ENCODE peak calls at places on chromosomes 16 and 17, in seven cellular contexts. One of them, this sample, is unnamed.

GRCh38 chr16:9275816-9276354 is 184.4 kb downstream of the HAPSTR1 start:
- DNase-seq in sigmoid colon: no peak
- DNase-seq in Peyer's patch: no peak
- DNase-seq in OCI-LY7: no peak
- DNase-seq in ovary: no peak
- DNase-seq in adrenal gland: no peak
- DNase-seq in AG09309: no peak
- DNase-seq in this sample: no peak

GRCh38 chr17:29682054-29682453 is 59.3 kb upstream of the CORO6 start:
- DNase-seq in sigmoid colon: no peak
- DNase-seq in Peyer's patch: no peak
- DNase-seq in OCI-LY7: peak
- DNase-seq in ovary: no peak
- DNase-seq in adrenal gland: no peak
- DNase-seq in AG09309: no peak
- DNase-seq in this sample: peak

GRCh38 chr17:1174490-1174889 is 5.3 kb downstream of the ABR start:
- DNase-seq in sigmoid colon: no peak
- DNase-seq in Peyer's patch: no peak
- DNase-seq in OCI-LY7: no peak
- DNase-seq in ovary: no peak
- DNase-seq in adrenal gland: no peak
- DNase-seq in AG09309: no peak
- DNase-seq in this sample: no peak

GRCh38 chr17:78789663-78790181 is 7.6 kb upstream of the CYTH1 start:
- DNase-seq in sigmoid colon: peak
- DNase-seq in Peyer's patch: peak
- DNase-seq in OCI-LY7: no peak
- DNase-seq in ovary: peak
- DNase-seq in adrenal gland: peak
- DNase-seq in AG09309: peak
- DNase-seq in this sample: no peak

GRCh38 chr17:56284501-56284900 is 131.2 kb downstream of the ANKFN1 start:
- DNase-seq in sigmoid colon: no peak
- DNase-seq in Peyer's patch: no peak
- DNase-seq in OCI-LY7: no peak
- DNase-seq in ovary: no peak
- DNase-seq in adrenal gland: no peak
- DNase-seq in AG09309: no peak
- DNase-seq in this sample: no peak

GRCh38 chr16:28900601-28901000 is 22.3 kb downstream of the ATP2A1 start:
- DNase-seq in sigmoid colon: no peak
- DNase-seq in Peyer's patch: no peak
- DNase-seq in OCI-LY7: no peak
- DNase-seq in ovary: no peak
- DNase-seq in adrenal gland: no peak
- DNase-seq in AG09309: no peak
- DNase-seq in this sample: no peak

GRCh38 chr16:64159986-64160385 is 961.9 kb downstream of the CDH11 start:
- DNase-seq in sigmoid colon: no peak
- DNase-seq in Peyer's patch: no peak
- DNase-seq in OCI-LY7: no peak
- DNase-seq in ovary: no peak
- DNase-seq in adrenal gland: no peak
- DNase-seq in AG09309: no peak
- DNase-seq in this sample: no peak

GRCh38 chr17:48622857-48623256 is 3.3 kb downstream of the HOXB9 start:
- DNase-seq in sigmoid colon: no peak
- DNase-seq in Peyer's patch: no peak
- DNase-seq in OCI-LY7: no peak
- DNase-seq in ovary: no peak
- DNase-seq in adrenal gland: no peak
- DNase-seq in AG09309: no peak
- DNase-seq in this sample: no peak

DNA sequence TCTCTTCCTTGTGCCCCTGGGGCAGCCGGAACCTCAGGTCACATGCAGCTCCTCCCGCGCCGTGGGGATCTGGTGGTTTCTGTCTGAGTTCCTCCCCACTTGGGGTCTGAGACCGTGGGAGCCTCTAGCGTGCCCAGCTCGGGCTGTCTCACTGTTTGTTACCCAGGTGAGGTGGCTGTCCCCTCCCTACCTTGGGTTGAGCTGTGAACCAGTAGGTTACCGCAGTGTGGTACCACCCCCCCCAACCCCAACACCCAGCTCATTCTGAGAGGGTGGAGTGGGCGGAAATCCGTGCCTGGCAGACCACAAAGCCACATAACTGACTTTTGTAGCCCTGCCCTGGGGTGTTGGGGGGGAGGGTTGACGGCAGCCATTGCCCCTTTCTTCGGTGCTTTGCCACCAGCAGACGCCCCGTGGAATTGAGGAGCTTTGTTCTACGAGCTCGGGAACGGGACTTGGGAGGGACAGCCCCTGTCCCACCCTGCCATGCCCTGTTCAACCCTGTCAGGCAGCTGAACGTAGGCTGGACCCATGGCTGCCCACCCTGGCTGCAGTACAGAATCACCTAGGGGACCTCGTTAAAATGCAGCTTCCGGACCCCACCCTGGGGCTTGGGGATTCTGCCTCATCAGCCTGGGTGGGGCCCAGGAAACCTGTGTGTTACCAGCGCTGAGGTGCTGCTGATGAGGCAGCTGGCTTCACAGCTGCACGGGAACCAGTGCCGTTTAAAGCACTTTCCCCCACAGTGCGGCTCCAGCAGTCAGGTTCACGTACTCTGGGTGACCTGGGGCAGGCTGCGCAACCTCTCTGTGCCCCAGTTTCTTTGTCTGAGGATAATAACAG is 18.5 kb downstream of the RAP1GAP2 start:
- DNase-seq in sigmoid colon: no peak
- DNase-seq in Peyer's patch: peak
- DNase-seq in OCI-LY7: peak
- DNase-seq in ovary: no peak
- DNase-seq in adrenal gland: no peak
- DNase-seq in AG09309: no peak
- DNase-seq in this sample: peak
- H3K4me3 ChIP-seq in sigmoid colon: no peak
- H3K4me3 ChIP-seq in Peyer's patch: no peak
- H3K4me3 ChIP-seq in OCI-LY7: peak
- H3K4me3 ChIP-seq in ovary: no peak
- H3K4me3 ChIP-seq in adrenal gland: no peak
- H3K4me3 ChIP-seq in AG09309: no peak
- H3K4me3 ChIP-seq in this sample: peak

GRCh38 chr17:79942591-79943353 is 92.9 kb downstream of the TBC1D16 start:
- DNase-seq in sigmoid colon: peak
- DNase-seq in Peyer's patch: peak
- DNase-seq in OCI-LY7: peak
- DNase-seq in ovary: peak
- DNase-seq in adrenal gland: peak
- DNase-seq in AG09309: no peak
- DNase-seq in this sample: peak

GRCh38 chr17:79939755-79940154 is 95.9 kb downstream of the TBC1D16 start:
- DNase-seq in sigmoid colon: no peak
- DNase-seq in Peyer's patch: no peak
- DNase-seq in OCI-LY7: no peak
- DNase-seq in ovary: peak
- DNase-seq in adrenal gland: no peak
- DNase-seq in AG09309: no peak
- DNase-seq in this sample: no peak

GRCh38 chr17:79942011-79942405 is 93.7 kb downstream of the TBC1D16 start:
- DNase-seq in sigmoid colon: peak
- DNase-seq in Peyer's patch: no peak
- DNase-seq in OCI-LY7: no peak
- DNase-seq in ovary: peak
- DNase-seq in adrenal gland: peak
- DNase-seq in AG09309: no peak
- DNase-seq in this sample: no peak

GRCh38 chr17:79940381-79941087 is 95.1 kb downstream of the TBC1D16 start:
- DNase-seq in sigmoid colon: peak
- DNase-seq in Peyer's patch: no peak
- DNase-seq in OCI-LY7: no peak
- DNase-seq in ovary: peak
- DNase-seq in adrenal gland: no peak
- DNase-seq in AG09309: no peak
- DNase-seq in this sample: no peak

DNA sequence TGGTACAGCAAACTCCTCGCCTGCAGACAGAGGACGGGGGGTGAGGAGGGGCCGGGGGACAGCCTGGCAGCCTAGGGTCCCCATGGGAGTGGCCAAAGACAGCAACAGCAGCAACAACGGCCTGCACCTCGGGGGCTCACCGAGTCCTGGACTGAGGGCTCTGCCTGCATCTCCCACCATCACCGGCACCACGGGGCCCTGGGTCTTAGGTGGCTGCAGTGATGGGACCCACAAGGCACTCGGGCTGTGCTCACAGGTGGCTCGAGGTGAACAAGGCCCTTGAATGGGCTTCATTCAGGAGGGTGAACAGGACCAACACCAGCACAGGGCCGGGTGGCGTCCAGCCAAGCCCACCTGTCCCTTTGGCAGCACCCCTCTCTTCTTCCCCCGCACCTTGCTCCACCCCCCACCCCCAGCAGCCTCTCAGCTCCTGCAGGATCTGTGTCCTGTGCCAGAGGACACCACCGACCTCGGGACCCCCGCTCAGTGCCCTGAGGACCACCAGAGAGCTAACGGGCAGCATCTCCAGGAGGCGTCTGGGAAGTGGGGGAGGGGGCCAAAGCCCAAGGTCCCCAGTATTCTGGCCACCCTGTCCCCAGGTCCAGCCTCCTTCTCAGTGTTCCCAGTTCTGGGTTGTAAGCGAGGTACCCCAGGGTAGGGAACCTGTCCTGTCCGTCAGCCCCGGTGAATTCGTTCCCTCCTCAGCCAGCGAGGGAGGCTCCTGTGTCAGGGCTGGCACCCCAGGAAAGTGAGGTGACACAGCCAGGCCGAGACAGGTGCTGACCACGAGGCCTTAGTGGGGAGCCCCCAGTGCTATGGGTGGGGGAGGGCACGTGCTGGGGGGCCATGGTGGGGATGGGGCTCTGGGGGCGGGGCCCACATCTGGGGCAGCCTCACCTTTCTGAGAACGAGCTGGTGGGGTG is 94.3 kb downstream of the TBC1D16 start:
- DNase-seq in sigmoid colon: peak
- DNase-seq in Peyer's patch: no peak
- DNase-seq in OCI-LY7: no peak
- DNase-seq in ovary: peak
- DNase-seq in adrenal gland: no peak
- DNase-seq in AG09309: no peak
- DNase-seq in this sample: no peak
- TF ChIP-seq CTCF in sigmoid colon: no peak
- TF ChIP-seq CTCF in Peyer's patch: no peak
- TF ChIP-seq CTCF in OCI-LY7: no peak
- TF ChIP-seq CTCF in ovary: no peak
- TF ChIP-seq CTCF in adrenal gland: no peak
- TF ChIP-seq CTCF in AG09309: no peak
- TF ChIP-seq CTCF in this sample: no peak

GRCh38 chr16:89375686-89376085 is 114.7 kb downstream of the ANKRD11 start:
- DNase-seq in sigmoid colon: no peak
- DNase-seq in Peyer's patch: no peak
- DNase-seq in OCI-LY7: no peak
- DNase-seq in ovary: no peak
- DNase-seq in adrenal gland: no peak
- DNase-seq in AG09309: no peak
- DNase-seq in this sample: no peak

GRCh38 chr16:89371968-89372634 is 118.3 kb downstream of the ANKRD11 start:
- DNase-seq in sigmoid colon: no peak
- DNase-seq in Peyer's patch: no peak
- DNase-seq in OCI-LY7: no peak
- DNase-seq in ovary: no peak
- DNase-seq in adrenal gland: peak
- DNase-seq in AG09309: no peak
- DNase-seq in this sample: no peak

GRCh38 chr16:89373355-89374110 is 116.8 kb downstream of the ANKRD11 start:
- DNase-seq in sigmoid colon: peak
- DNase-seq in Peyer's patch: no peak
- DNase-seq in OCI-LY7: no peak
- DNase-seq in ovary: peak
- DNase-seq in adrenal gland: peak
- DNase-seq in AG09309: peak
- DNase-seq in this sample: no peak

GRCh38 chr16:89375021-89375420 is 115.3 kb downstream of the ANKRD11 start:
- DNase-seq in sigmoid colon: no peak
- DNase-seq in Peyer's patch: peak
- DNase-seq in OCI-LY7: peak
- DNase-seq in ovary: no peak
- DNase-seq in adrenal gland: no peak
- DNase-seq in AG09309: no peak
- DNase-seq in this sample: peak

GRCh38 chr16:89374393-89374948 is 115.9 kb downstream of the ANKRD11 start:
- DNase-seq in sigmoid colon: no peak
- DNase-seq in Peyer's patch: peak
- DNase-seq in OCI-LY7: no peak
- DNase-seq in ovary: no peak
- DNase-seq in adrenal gland: no peak
- DNase-seq in AG09309: no peak
- DNase-seq in this sample: no peak
- H3K4me3 ChIP-seq in sigmoid colon: no peak
- H3K4me3 ChIP-seq in Peyer's patch: no peak
- H3K4me3 ChIP-seq in OCI-LY7: no peak
- H3K4me3 ChIP-seq in ovary: no peak
- H3K4me3 ChIP-seq in adrenal gland: no peak
- H3K4me3 ChIP-seq in AG09309: no peak
- H3K4me3 ChIP-seq in this sample: no peak

GRCh38 chr17:6497496-6498221 is 53.4 kb downstream of the PIMREG start:
- DNase-seq in sigmoid colon: peak
- DNase-seq in Peyer's patch: no peak
- DNase-seq in OCI-LY7: no peak
- DNase-seq in ovary: peak
- DNase-seq in adrenal gland: no peak
- DNase-seq in AG09309: no peak
- DNase-seq in this sample: no peak

GRCh38 chr17:6498356-6498755 is 54.1 kb downstream of the PIMREG start:
- DNase-seq in sigmoid colon: peak
- DNase-seq in Peyer's patch: no peak
- DNase-seq in OCI-LY7: no peak
- DNase-seq in ovary: peak
- DNase-seq in adrenal gland: no peak
- DNase-seq in AG09309: no peak
- DNase-seq in this sample: no peak

GRCh38 chr17:6501359-6501758 is 55.0 kb downstream of the PITPNM3 start:
- DNase-seq in sigmoid colon: peak
- DNase-seq in Peyer's patch: no peak
- DNase-seq in OCI-LY7: no peak
- DNase-seq in ovary: no peak
- DNase-seq in adrenal gland: no peak
- DNase-seq in AG09309: no peak
- DNase-seq in this sample: no peak

GRCh38 chr17:6496636-6497441 is 52.6 kb downstream of the PIMREG start:
- DNase-seq in sigmoid colon: peak
- DNase-seq in Peyer's patch: no peak
- DNase-seq in OCI-LY7: peak
- DNase-seq in ovary: peak
- DNase-seq in adrenal gland: no peak
- DNase-seq in AG09309: no peak
- DNase-seq in this sample: no peak

DNA sequence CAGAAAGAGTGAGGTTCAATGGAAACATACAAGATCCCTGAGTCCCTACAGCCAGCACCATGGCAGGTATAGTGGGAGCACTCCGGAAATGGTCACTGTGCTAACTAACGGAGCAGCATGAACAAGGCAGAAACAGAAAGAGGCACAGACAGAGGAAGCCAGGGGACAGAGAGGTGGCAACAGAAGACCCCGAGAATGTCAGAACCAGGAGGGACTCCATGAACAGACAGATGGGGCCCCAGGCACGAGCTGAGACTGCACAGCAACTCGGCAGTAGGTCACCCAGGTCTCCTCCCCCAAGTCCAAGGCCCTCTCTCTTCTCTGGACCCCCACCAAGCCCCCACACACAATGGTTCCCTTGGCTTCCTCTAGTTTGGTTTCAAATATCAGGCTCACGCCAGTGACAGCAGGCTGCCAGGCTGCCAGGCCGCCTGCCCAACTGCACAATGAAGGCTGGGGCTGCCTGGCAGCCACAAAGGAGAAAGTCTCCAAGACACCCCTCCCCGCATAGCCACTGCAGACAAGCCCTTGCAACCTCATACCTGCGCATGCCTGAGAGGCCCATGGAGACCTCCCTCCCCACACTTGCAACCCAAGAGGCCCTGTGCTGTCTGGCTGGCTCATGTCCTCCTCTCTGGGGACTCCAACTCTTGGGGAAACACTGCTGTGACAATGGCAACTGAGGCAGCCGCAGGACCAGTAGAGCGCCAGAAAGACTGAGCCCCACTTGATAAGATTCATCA is 54.7 kb downstream of the PIMREG start:
- DNase-seq in sigmoid colon: peak
- DNase-seq in Peyer's patch: no peak
- DNase-seq in OCI-LY7: no peak
- DNase-seq in ovary: peak
- DNase-seq in adrenal gland: no peak
- DNase-seq in AG09309: no peak
- DNase-seq in this sample: no peak
- TF ChIP-seq CTCF in sigmoid colon: no peak
- TF ChIP-seq CTCF in Peyer's patch: no peak
- TF ChIP-seq CTCF in OCI-LY7: no peak
- TF ChIP-seq CTCF in ovary: no peak
- TF ChIP-seq CTCF in adrenal gland: no peak
- TF ChIP-seq CTCF in AG09309: no peak
- TF ChIP-seq CTCF in this sample: no peak